ENCODE peak calls at places on chromosomes 13 and 19, in nine cellular contexts. M is SJSA1, N is heart right ventricle, Q is GM23248, G is neuronal stem cell, W is psoas muscle, X is fibroblast of lung, O is gastrocnemius medialis, C is DND-41. U is an unnamed sample.

GRCh38 chr13:30892966-30893365 is 13.1 kb upstream of the MEDAG start:
- DNase-seq in W (peak; percentile 81), G (no peak), Q (peak; percentile 82), O (no peak), M (no peak), N (no peak), C (peak; percentile 17), X (peak; percentile 45), U (peak; percentile 79)

GRCh38 chr13:26562538-26562890 is 5.0 kb downstream of the WASF3 start:
- DNase-seq in C (no peak), W (no peak), Q (peak; percentile 47), O (no peak), M (no peak), X (no peak), N (no peak), G (no peak), U (no peak)

GRCh38 chr19:44808463-44809371 is at the start of gene BCAM:
- DNase-seq in Q (peak; percentile 75), N (peak; percentile 87), C (no peak), W (peak; percentile 84), O (peak; percentile 11), G (peak; percentile 76), M (peak; percentile 89), X (peak; percentile 70), U (peak; percentile 89)

GRCh38 chr13:101829484-101829883 is 377.0 kb downstream of the ITGBL1 start:
- DNase-seq in X (no peak), W (no peak), Q (no peak), N (no peak), C (no peak), M (no peak), O (no peak), G (no peak), U (no peak)

GRCh38 chr19:53704011-53704410 is 72.2 kb downstream of the DPRX start:
- DNase-seq in X (no peak), M (no peak), C (no peak), O (no peak), W (no peak), Q (no peak), G (no peak), N (no peak), U (no peak)

GRCh38 chr13:76292726-76293125 is 593.5 kb downstream of the KCTD12 start:
- DNase-seq in Q (peak; percentile 13), M (no peak), X (peak; percentile 56), G (no peak), O (no peak), N (no peak), W (no peak), C (no peak), U (no peak)

GRCh38 chr13:36718686-36719085 is 44.9 kb downstream of the SERTM1 start:
- DNase-seq in Q (no peak), O (no peak), W (no peak), M (no peak), C (no peak), G (no peak), N (no peak), X (no peak), U (no peak)

GRCh38 chr19:7868326-7868670 is 5.9 kb downstream of the PRR36 start:
- DNase-seq in O (no peak), N (no peak), X (no peak), W (no peak), Q (peak; percentile 43), C (peak; percentile 74), M (peak; percentile 45), G (no peak), U (no peak)

GRCh38 chr13:50244913-50245574 is 229.8 kb downstream of the KCNRG start:
- DNase-seq in G (no peak), Q (peak; percentile 88), N (no peak), O (no peak), W (no peak), X (peak; percentile 94), M (peak; percentile 74), C (no peak), U (peak; percentile 48)

DNA sequence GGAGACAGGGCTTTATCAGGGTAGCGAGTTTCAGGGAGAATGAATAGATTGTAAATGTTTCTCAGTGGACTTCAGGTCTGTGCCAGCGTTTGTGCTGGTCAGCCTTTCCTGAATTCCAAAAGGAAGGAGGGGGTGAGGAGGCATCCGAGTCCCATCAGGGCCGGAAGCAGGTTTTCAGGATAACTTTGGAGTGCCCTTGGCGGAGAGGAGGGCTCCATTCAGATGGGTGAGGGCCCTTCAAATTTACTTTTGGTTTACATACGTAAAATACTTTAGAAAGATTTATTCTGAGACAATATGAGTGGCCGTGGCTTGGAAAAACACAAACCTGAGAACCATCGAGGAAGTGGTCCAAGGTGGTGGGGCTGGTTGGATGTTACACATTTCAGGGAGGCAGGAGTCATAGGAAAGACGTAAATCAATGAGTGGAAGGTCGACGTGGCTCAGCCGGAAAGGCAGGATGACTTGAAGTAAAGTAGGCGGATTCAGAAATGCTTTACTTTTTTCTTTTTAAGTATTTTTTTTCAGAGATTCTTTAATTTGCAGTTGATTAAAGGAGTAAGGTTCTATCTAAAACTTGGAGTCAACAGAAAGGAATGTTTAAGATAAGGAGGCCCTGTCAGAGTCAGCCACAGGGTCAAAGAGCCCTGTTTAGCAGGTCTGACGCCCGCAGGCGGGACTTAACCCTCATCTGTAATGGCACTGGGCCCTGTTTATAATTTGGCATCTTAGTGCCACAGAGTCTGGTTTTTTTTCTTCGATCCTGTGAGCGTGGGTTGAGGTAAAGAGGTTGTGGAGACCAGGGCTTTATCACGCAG is 32.8 kb downstream of the ATP11A start:
- DNase-seq in G (no peak), Q (peak; percentile 65), W (no peak), C (no peak), X (peak; percentile 87), M (peak; percentile 62), N (peak; percentile 75), O (no peak), U (no peak)
- H3K27ac ChIP-seq in G (no peak overlapping the region), Q (no peak overlapping the region), W (no peak overlapping the region), C (no peak overlapping the region), X (peak overlapping the region; percentile 74), M (peak overlapping the region; percentile 53), N (peak overlapping the region; percentile 83), O (peak overlapping the region; percentile 33), U (peak overlapping the region; percentile 53)

DNA sequence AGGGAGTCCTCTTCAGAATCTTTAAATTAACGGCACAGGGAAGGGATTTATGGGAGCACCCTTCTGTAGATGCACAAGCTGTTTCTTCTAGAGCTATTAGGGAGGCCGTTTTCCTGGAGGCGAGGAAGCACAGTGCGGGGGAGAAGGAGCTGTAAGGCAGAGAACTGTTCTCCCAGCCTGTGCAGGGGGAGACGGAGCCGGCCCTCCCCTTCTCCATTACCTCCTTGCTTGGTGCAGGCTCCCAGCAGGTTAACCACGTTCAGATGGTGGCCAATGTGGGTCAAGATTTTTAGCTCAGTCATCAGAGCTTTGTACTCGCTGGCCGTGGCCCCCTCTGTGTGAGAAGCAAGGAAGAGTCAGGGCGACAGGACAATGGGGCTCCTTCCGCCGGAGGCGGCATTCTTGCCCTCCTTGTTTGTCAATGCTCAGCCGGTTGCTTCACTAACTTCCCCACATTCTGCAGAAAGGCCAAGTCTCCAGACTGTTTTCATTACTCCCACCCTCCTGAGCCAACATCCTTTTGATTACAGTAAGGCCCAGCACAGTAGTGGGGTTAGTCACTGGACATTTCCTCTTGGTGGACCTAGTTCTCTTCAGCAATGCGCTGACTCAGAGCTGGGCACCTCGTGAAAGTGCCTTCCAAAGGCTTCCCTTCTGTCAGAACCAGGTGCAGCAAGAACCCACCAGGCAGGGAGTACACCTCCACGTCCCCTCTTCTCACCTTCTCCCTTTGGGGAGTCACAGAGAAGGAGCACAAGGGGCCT is 165.4 kb downstream of the FLT1 start:
- DNase-seq in X (peak; percentile 85), Q (peak; percentile 97), M (peak; percentile 72), N (peak; percentile 43), W (no peak), O (no peak), C (no peak), G (no peak), U (no peak)
- H3K27me3 ChIP-seq in X (no peaks in the 10 kb centered on the region), Q (no peaks in the 10 kb centered on the region), M (no peaks in the 10 kb centered on the region), N (no peaks in the 10 kb centered on the region), W (no peaks in the 10 kb centered on the region), O (no peaks in the 10 kb centered on the region), C (no peaks in the 10 kb centered on the region), G (no peaks in the 10 kb centered on the region), U (no peaks in the 10 kb centered on the region)

GRCh38 chr19:9155591-9155990 is 15.4 kb downstream of the ZNF317 start:
- DNase-seq in O (no peak), Q (no peak), X (no peak), M (no peak), W (no peak), G (no peak), N (no peak), C (no peak), U (no peak)
- H3K9me3 ChIP-seq in O (no peaks in the 10 kb centered on the region), Q (no peaks in the 10 kb centered on the region), X (peaks cover 5% of the 10 kb centered on the region), M (peaks cover 45% of the 10 kb centered on the region), W (peaks cover 27% of the 10 kb centered on the region), G (peaks cover 94% of the 10 kb centered on the region), N (no peaks in the 10 kb centered on the region), C (peaks cover 9% of the 10 kb centered on the region), U (peaks cover 24% of the 10 kb centered on the region)

GRCh38 chr19:12939908-12940533 is 1.6 kb downstream of the CALR start:
- DNase-seq in Q (peak; percentile 12), X (no peak), O (no peak), W (no peak), M (no peak), G (no peak), N (no peak), C (no peak), U (no peak)
- H3K27ac ChIP-seq in Q (peak overlapping the region; percentile 81), X (peak overlapping the region; percentile 29), O (peak overlapping the region; percentile 99), W (peak overlapping the region; percentile 98), M (no peak overlapping the region), G (no peak overlapping the region), N (peak overlapping the region; percentile 96), C (peak overlapping the region; percentile 88), U (no peak overlapping the region)

GRCh38 chr19:35743640-35744306 is 1.4 kb downstream of the U2AF1L4 start:
- DNase-seq in Q (no peak), N (no peak), G (no peak), W (no peak), M (no peak), C (no peak), X (no peak), O (no peak), U (no peak)
- H3K27me3 ChIP-seq in Q (no peaks in the 10 kb centered on the region), N (no peaks in the 10 kb centered on the region), G (no peaks in the 10 kb centered on the region), W (no peaks in the 10 kb centered on the region), M (no peaks in the 10 kb centered on the region), C (no peaks in the 10 kb centered on the region), X (no peaks in the 10 kb centered on the region), O (no peaks in the 10 kb centered on the region), U (no peaks in the 10 kb centered on the region)

DNA sequence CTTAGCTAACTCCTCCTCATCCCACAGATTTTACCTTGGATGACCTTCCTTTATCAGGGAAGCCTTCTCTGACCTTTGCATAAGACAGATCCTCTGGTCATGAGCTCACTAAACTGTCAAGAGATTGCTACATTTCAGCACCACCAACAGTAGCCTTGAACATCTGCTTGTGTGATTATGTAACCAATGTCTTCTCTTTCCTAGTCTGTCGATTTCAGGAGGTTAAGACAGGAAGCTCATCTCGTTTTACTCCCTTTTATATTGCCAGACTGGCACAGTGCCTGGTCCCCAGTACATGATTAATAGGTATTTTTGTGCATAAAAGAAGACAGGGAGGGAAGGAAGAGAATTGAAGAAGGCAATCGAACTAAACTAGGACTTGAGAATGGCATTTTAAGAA is 1697.7 kb downstream of the EFNB2 start:
- DNase-seq in C (peak; percentile 72), M (no peak), X (no peak), G (no peak), O (no peak), W (no peak), N (no peak), Q (no peak), U (no peak)
- H3K9me3 ChIP-seq in C (no peaks in the 10 kb centered on the region), M (no peaks in the 10 kb centered on the region), X (no peaks in the 10 kb centered on the region), G (no peaks in the 10 kb centered on the region), O (no peaks in the 10 kb centered on the region), W (no peaks in the 10 kb centered on the region), N (no peaks in the 10 kb centered on the region), Q (no peaks in the 10 kb centered on the region), U (no peaks in the 10 kb centered on the region)

GRCh38 chr19:48624067-48624594 is 4.8 kb downstream of the SPHK2 start:
- DNase-seq in C (peak; percentile 99), Q (peak; percentile 100), M (peak; percentile 99), X (peak; percentile 97), O (peak; percentile 97), W (peak; percentile 99), N (peak; percentile 98), G (peak; percentile 97), U (peak; percentile 99)
- H3K27ac ChIP-seq in C (peak overlapping the region; percentile 89), Q (peak overlapping the region; percentile 57), M (peak overlapping the region; percentile 28), X (peak overlapping the region; percentile 67), O (peak overlapping the region; percentile 99), W (peak overlapping the region; percentile 70), N (peak overlapping the region; percentile 75), G (peak overlapping the region; percentile 76), U (peak overlapping the region; percentile 74)

U was measured in aorta.